ENCODE peak calls at places on chromosomes 5 and 9, in seven cellular contexts. L, S, D, W, O, R and E are unnamed samples.

GRCh38 chr5:161544350-161544765 is 2.2 kb downstream of the GABRB2 start:
- DNase-seq in D (no peak), W (peak; percentile 42), L (peak; percentile 50), O (no peak), S (peak; percentile 25), R (peak; percentile 58), E (no peak)

GRCh38 chr9:72473474-72474241 is 47.8 kb upstream of the TMC1 start:
- DNase-seq in D (no peak), W (no peak), R (peak; percentile 83), S (no peak), O (no peak), L (no peak), E (no peak)

GRCh38 chr5:127886141-127886540 is 182.9 kb downstream of the CCDC192 start:
- DNase-seq in D (no peak), W (no peak), L (no peak), O (no peak), S (no peak), R (no peak), E (no peak)

GRCh38 chr9:136769710-136770191 is 5.4 kb upstream of the LCN15 start:
- DNase-seq in D (peak; percentile 44), W (no peak), L (peak; percentile 78), O (peak; percentile 44), S (no peak), R (peak; percentile 15), E (no peak)

GRCh38 chr5:98454904-98455303 is 318.6 kb upstream of the RGMB start:
- DNase-seq in L (no peak), W (no peak), D (no peak), R (peak; percentile 98), S (no peak), O (no peak), E (no peak)

GRCh38 chr5:89994266-89994665 is 415.3 kb downstream of the CETN3 start:
- DNase-seq in D (no peak), R (peak; percentile 59), L (no peak), W (no peak), S (no peak), O (no peak), E (no peak)

GRCh38 chr9:99118782-99119466 is 14.0 kb downstream of the TGFBR1 start:
- DNase-seq in D (peak; percentile 67), W (no peak), S (no peak), L (no peak), R (no peak), O (peak; percentile 26), E (no peak)

GRCh38 chr9:130049431-130050210 is 4.1 kb upstream of the GPR107 start:
- DNase-seq in R (no peak), L (no peak), W (no peak), S (no peak), O (no peak), D (no peak), E (no peak)